ENCODE peak calls at places on chromosome X, in seven cellular contexts. One of them, this sample, is unnamed.

GRCh38 chrX:150730719-150731118 is 37.5 kb downstream of the MTMR1 start:
- DNase-seq in ACHN: no peak
- DNase-seq in fibroblast of lung: peak; percentile 52
- DNase-seq in T-helper 9 cell: no peak
- DNase-seq in Calu3: no peak
- DNase-seq in cerebellum: no peak
- DNase-seq in NCI-H1092: no peak
- DNase-seq in this sample: no peak

GRCh38 chrX:51614353-51614752 is 4.4 kb downstream of the CENPVL3 start:
- DNase-seq in ACHN: peak; percentile 23
- DNase-seq in fibroblast of lung: peak; percentile 48
- DNase-seq in T-helper 9 cell: no peak
- DNase-seq in Calu3: no peak
- DNase-seq in cerebellum: no peak
- DNase-seq in NCI-H1092: peak; percentile 4
- DNase-seq in this sample: no peak

GRCh38 chrX:148856505-148856904 is 356.1 kb downstream of the AFF2 start:
- DNase-seq in ACHN: no peak
- DNase-seq in fibroblast of lung: no peak
- DNase-seq in T-helper 9 cell: no peak
- DNase-seq in Calu3: no peak
- DNase-seq in cerebellum: no peak
- DNase-seq in NCI-H1092: no peak
- DNase-seq in this sample: no peak

GRCh38 chrX:109578916-109579315 is 42.3 kb downstream of the NXT2 start:
- DNase-seq in ACHN: no peak
- DNase-seq in fibroblast of lung: no peak
- DNase-seq in T-helper 9 cell: no peak
- DNase-seq in Calu3: no peak
- DNase-seq in cerebellum: no peak
- DNase-seq in NCI-H1092: no peak
- DNase-seq in this sample: no peak

GRCh38 chrX:48466696-48467095 is 3.4 kb downstream of the SLC38A5 start:
- DNase-seq in ACHN: no peak
- DNase-seq in fibroblast of lung: no peak
- DNase-seq in T-helper 9 cell: no peak
- DNase-seq in Calu3: no peak
- DNase-seq in cerebellum: no peak
- DNase-seq in NCI-H1092: no peak
- DNase-seq in this sample: no peak

GRCh38 chrX:24774650-24775049 is 80.9 kb downstream of the POLA1 start:
- DNase-seq in ACHN: no peak
- DNase-seq in fibroblast of lung: no peak
- DNase-seq in T-helper 9 cell: no peak
- DNase-seq in Calu3: no peak
- DNase-seq in cerebellum: no peak
- DNase-seq in NCI-H1092: no peak
- DNase-seq in this sample: no peak

GRCh38 chrX:120251471-120252011 is 929 bp downstream of the ZBTB33 start:
- DNase-seq in ACHN: peak; percentile 9
- DNase-seq in fibroblast of lung: peak; percentile 25
- DNase-seq in T-helper 9 cell: no peak
- DNase-seq in Calu3: peak; percentile 21
- DNase-seq in cerebellum: peak; percentile 8
- DNase-seq in NCI-H1092: peak; percentile 14
- DNase-seq in this sample: no peak

GRCh38 chrX:133935096-133935495 is 50.3 kb downstream of the GPC3 start:
- DNase-seq in ACHN: no peak
- DNase-seq in fibroblast of lung: no peak
- DNase-seq in T-helper 9 cell: no peak
- DNase-seq in Calu3: no peak
- DNase-seq in cerebellum: no peak
- DNase-seq in NCI-H1092: no peak
- DNase-seq in this sample: no peak

GRCh38 chrX:134753185-134754008 is 95.1 kb upstream of the PLAC1 start:
- DNase-seq in ACHN: peak; percentile 39
- DNase-seq in fibroblast of lung: peak; percentile 36
- DNase-seq in T-helper 9 cell: no peak
- DNase-seq in Calu3: no peak
- DNase-seq in cerebellum: no peak
- DNase-seq in NCI-H1092: no peak
- DNase-seq in this sample: no peak

GRCh38 chrX:69556094-69557011 is 52.2 kb downstream of the NALF2 start:
- DNase-seq in ACHN: no peak
- DNase-seq in fibroblast of lung: no peak
- DNase-seq in T-helper 9 cell: no peak
- DNase-seq in Calu3: peak; percentile 43
- DNase-seq in cerebellum: no peak
- DNase-seq in NCI-H1092: no peak
- DNase-seq in this sample: no peak

GRCh38 chrX:118360429-118361125 is 14.7 kb downstream of the WDR44 start:
- DNase-seq in ACHN: no peak
- DNase-seq in fibroblast of lung: peak; percentile 65
- DNase-seq in T-helper 9 cell: no peak
- DNase-seq in Calu3: no peak
- DNase-seq in cerebellum: no peak
- DNase-seq in NCI-H1092: no peak
- DNase-seq in this sample: no peak

GRCh38 chrX:130330706-130331105 is 9.0 kb upstream of the SLC25A14 start:
- DNase-seq in ACHN: peak; percentile 35
- DNase-seq in fibroblast of lung: peak; percentile 47
- DNase-seq in T-helper 9 cell: peak; percentile 10
- DNase-seq in Calu3: peak; percentile 61
- DNase-seq in cerebellum: peak; percentile 14
- DNase-seq in NCI-H1092: peak; percentile 40
- DNase-seq in this sample: no peak

GRCh38 chrX:7515681-7516413 is 327.1 kb upstream of the VCX start:
- DNase-seq in ACHN: no peak
- DNase-seq in fibroblast of lung: no peak
- DNase-seq in T-helper 9 cell: no peak
- DNase-seq in Calu3: no peak
- DNase-seq in cerebellum: no peak
- DNase-seq in NCI-H1092: no peak
- DNase-seq in this sample: no peak

GRCh38 chrX:70433848-70434351 is 10.7 kb upstream of the DLG3 start:
- DNase-seq in ACHN: peak; percentile 46
- DNase-seq in fibroblast of lung: peak; percentile 34
- DNase-seq in T-helper 9 cell: peak; percentile 62
- DNase-seq in Calu3: peak; percentile 83
- DNase-seq in cerebellum: peak; percentile 72
- DNase-seq in NCI-H1092: no peak
- DNase-seq in this sample: no peak

GRCh38 chrX:118884552-118885138 is 61.0 kb downstream of the ZCCHC12 start:
- DNase-seq in ACHN: no peak
- DNase-seq in fibroblast of lung: no peak
- DNase-seq in T-helper 9 cell: no peak
- DNase-seq in Calu3: no peak
- DNase-seq in cerebellum: no peak
- DNase-seq in NCI-H1092: no peak
- DNase-seq in this sample: no peak

GRCh38 chrX:20056704-20057103 is 60.0 kb downstream of the MAP7D2 start:
- DNase-seq in ACHN: peak; percentile 16
- DNase-seq in fibroblast of lung: peak; percentile 53
- DNase-seq in T-helper 9 cell: no peak
- DNase-seq in Calu3: peak; percentile 53
- DNase-seq in cerebellum: peak; percentile 6
- DNase-seq in NCI-H1092: no peak
- DNase-seq in this sample: no peak

GRCh38 chrX:148228521-148228920 is 247.4 kb downstream of the FMR1NB start:
- DNase-seq in ACHN: no peak
- DNase-seq in fibroblast of lung: no peak
- DNase-seq in T-helper 9 cell: no peak
- DNase-seq in Calu3: no peak
- DNase-seq in cerebellum: no peak
- DNase-seq in NCI-H1092: no peak
- DNase-seq in this sample: no peak

GRCh38 chrX:153440556-153441135 is 5.2 kb downstream of the TREX2 start:
- DNase-seq in ACHN: no peak
- DNase-seq in fibroblast of lung: no peak
- DNase-seq in T-helper 9 cell: no peak
- DNase-seq in Calu3: no peak
- DNase-seq in cerebellum: no peak
- DNase-seq in NCI-H1092: no peak
- DNase-seq in this sample: no peak

GRCh38 chrX:126552313-126553022 is at the start of gene DCAF12L1:
- DNase-seq in ACHN: peak; percentile 65
- DNase-seq in fibroblast of lung: no peak
- DNase-seq in T-helper 9 cell: no peak
- DNase-seq in Calu3: no peak
- DNase-seq in cerebellum: no peak
- DNase-seq in NCI-H1092: no peak
- DNase-seq in this sample: no peak

GRCh38 chrX:133415276-133416105 is at the start of gene GPC4:
- DNase-seq in ACHN: peak; percentile 33
- DNase-seq in fibroblast of lung: peak; percentile 65
- DNase-seq in T-helper 9 cell: no peak
- DNase-seq in Calu3: peak; percentile 82
- DNase-seq in cerebellum: peak; percentile 8
- DNase-seq in NCI-H1092: no peak
- DNase-seq in this sample: no peak

GRCh38 chrX:3520987-3521875 is 174.8 kb upstream of the MXRA5 start:
- DNase-seq in ACHN: no peak
- DNase-seq in fibroblast of lung: peak; percentile 79
- DNase-seq in T-helper 9 cell: no peak
- DNase-seq in Calu3: no peak
- DNase-seq in cerebellum: no peak
- DNase-seq in NCI-H1092: no peak
- DNase-seq in this sample: no peak

GRCh38 chrX:5051831-5052491 is 1176.7 kb downstream of the NLGN4X start:
- DNase-seq in ACHN: peak; percentile 83
- DNase-seq in fibroblast of lung: peak; percentile 96
- DNase-seq in T-helper 9 cell: no peak
- DNase-seq in Calu3: peak; percentile 80
- DNase-seq in cerebellum: no peak
- DNase-seq in NCI-H1092: no peak
- DNase-seq in this sample: no peak

GRCh38 chrX:120677017-120677652 is 47.3 kb upstream of the C1GALT1C1 start:
- DNase-seq in ACHN: no peak
- DNase-seq in fibroblast of lung: no peak
- DNase-seq in T-helper 9 cell: no peak
- DNase-seq in Calu3: no peak
- DNase-seq in cerebellum: no peak
- DNase-seq in NCI-H1092: no peak
- DNase-seq in this sample: no peak

GRCh38 chrX:55220119-55220794 is at the start of gene PAGE5:
- DNase-seq in ACHN: no peak
- DNase-seq in fibroblast of lung: no peak
- DNase-seq in T-helper 9 cell: no peak
- DNase-seq in Calu3: no peak
- DNase-seq in cerebellum: no peak
- DNase-seq in NCI-H1092: no peak
- DNase-seq in this sample: no peak

GRCh38 chrX:38664285-38664684 is 102.9 kb downstream of the TSPAN7 start:
- DNase-seq in ACHN: peak; percentile 3
- DNase-seq in fibroblast of lung: peak; percentile 29
- DNase-seq in T-helper 9 cell: no peak
- DNase-seq in Calu3: peak; percentile 25
- DNase-seq in cerebellum: peak; percentile 5
- DNase-seq in NCI-H1092: peak; percentile 5
- DNase-seq in this sample: no peak

GRCh38 chrX:6707497-6707896 is 172.6 kb upstream of the VCX3A start:
- DNase-seq in ACHN: no peak
- DNase-seq in fibroblast of lung: no peak
- DNase-seq in T-helper 9 cell: no peak
- DNase-seq in Calu3: no peak
- DNase-seq in cerebellum: no peak
- DNase-seq in NCI-H1092: no peak
- DNase-seq in this sample: no peak

GRCh38 chrX:78997870-78998558 is 52.8 kb downstream of the P2RY10 start:
- DNase-seq in ACHN: no peak
- DNase-seq in fibroblast of lung: no peak
- DNase-seq in T-helper 9 cell: peak; percentile 8
- DNase-seq in Calu3: no peak
- DNase-seq in cerebellum: no peak
- DNase-seq in NCI-H1092: no peak
- DNase-seq in this sample: no peak

GRCh38 chrX:55486736-55487135 is 2.9 kb downstream of the USP51 start:
- DNase-seq in ACHN: no peak
- DNase-seq in fibroblast of lung: peak; percentile 31
- DNase-seq in T-helper 9 cell: no peak
- DNase-seq in Calu3: no peak
- DNase-seq in cerebellum: no peak
- DNase-seq in NCI-H1092: peak; percentile 16
- DNase-seq in this sample: no peak

GRCh38 chrX:82912401-82912800 is 595.7 kb upstream of the POU3F4 start:
- DNase-seq in ACHN: no peak
- DNase-seq in fibroblast of lung: no peak
- DNase-seq in T-helper 9 cell: no peak
- DNase-seq in Calu3: no peak
- DNase-seq in cerebellum: no peak
- DNase-seq in NCI-H1092: no peak
- DNase-seq in this sample: no peak

GRCh38 chrX:112651766-112652165 is 28.0 kb downstream of the LHFPL1 start:
- DNase-seq in ACHN: no peak
- DNase-seq in fibroblast of lung: peak; percentile 62
- DNase-seq in T-helper 9 cell: no peak
- DNase-seq in Calu3: no peak
- DNase-seq in cerebellum: no peak
- DNase-seq in NCI-H1092: no peak
- DNase-seq in this sample: no peak

GRCh38 chrX:103376118-103376978 is at the start of gene BEX3:
- DNase-seq in ACHN: peak; percentile 21
- DNase-seq in fibroblast of lung: peak; percentile 67
- DNase-seq in T-helper 9 cell: peak; percentile 4
- DNase-seq in Calu3: peak; percentile 54
- DNase-seq in cerebellum: peak; percentile 80
- DNase-seq in NCI-H1092: peak; percentile 77
- DNase-seq in this sample: peak; percentile 64

GRCh38 chrX:113202601-113203000 is 362.0 kb upstream of the AMOT start:
- DNase-seq in ACHN: no peak
- DNase-seq in fibroblast of lung: no peak
- DNase-seq in T-helper 9 cell: no peak
- DNase-seq in Calu3: no peak
- DNase-seq in cerebellum: no peak
- DNase-seq in NCI-H1092: no peak
- DNase-seq in this sample: no peak

GRCh38 chrX:151791961-151792360 is 57.4 kb downstream of the CNGA2 start:
- DNase-seq in ACHN: no peak
- DNase-seq in fibroblast of lung: no peak
- DNase-seq in T-helper 9 cell: no peak
- DNase-seq in Calu3: no peak
- DNase-seq in cerebellum: no peak
- DNase-seq in NCI-H1092: no peak
- DNase-seq in this sample: no peak

GRCh38 chrX:19661977-19662376 is 146.7 kb upstream of the MAP3K15 start:
- DNase-seq in ACHN: no peak
- DNase-seq in fibroblast of lung: no peak
- DNase-seq in T-helper 9 cell: no peak
- DNase-seq in Calu3: no peak
- DNase-seq in cerebellum: no peak
- DNase-seq in NCI-H1092: no peak
- DNase-seq in this sample: no peak

GRCh38 chrX:31353095-31353494 is 281.3 kb upstream of the FTHL17 start:
- DNase-seq in ACHN: peak; percentile 56
- DNase-seq in fibroblast of lung: peak; percentile 76
- DNase-seq in T-helper 9 cell: no peak
- DNase-seq in Calu3: peak; percentile 27
- DNase-seq in cerebellum: no peak
- DNase-seq in NCI-H1092: no peak
- DNase-seq in this sample: no peak

GRCh38 chrX:107619836-107620235 is 8.5 kb upstream of the PRPS1 start:
- DNase-seq in ACHN: no peak
- DNase-seq in fibroblast of lung: no peak
- DNase-seq in T-helper 9 cell: no peak
- DNase-seq in Calu3: no peak
- DNase-seq in cerebellum: no peak
- DNase-seq in NCI-H1092: no peak
- DNase-seq in this sample: no peak

GRCh38 chrX:78199851-78200250 is 60.4 kb upstream of the TAF9B start:
- DNase-seq in ACHN: peak; percentile 28
- DNase-seq in fibroblast of lung: no peak
- DNase-seq in T-helper 9 cell: no peak
- DNase-seq in Calu3: no peak
- DNase-seq in cerebellum: no peak
- DNase-seq in NCI-H1092: no peak
- DNase-seq in this sample: no peak

GRCh38 chrX:4579480-4579879 is 866.0 kb upstream of the PRKX start:
- DNase-seq in ACHN: no peak
- DNase-seq in fibroblast of lung: no peak
- DNase-seq in T-helper 9 cell: no peak
- DNase-seq in Calu3: no peak
- DNase-seq in cerebellum: no peak
- DNase-seq in NCI-H1092: no peak
- DNase-seq in this sample: no peak